ENCODE peak calls at places on chromosomes 13 and 19, in ten cellular contexts. F is K562, G is tibial nerve, O is ovary, W is stomach, J is suprapubic skin, B is A549, D is H1, Y is transverse colon, C is sigmoid colon. H is an unnamed sample.

GRCh38 chr19:18304496-18305312 is 18.2 kb downstream of the LSM4 start:
- DNase-seq in C (peak), J (peak), G (peak), F (peak), D (no peak), O (peak), Y (peak), B (peak), W (peak), H (peak)

GRCh38 chr19:28840891-28841290 is 372.1 kb downstream of the UQCRFS1 start:
- DNase-seq in D (peak), C (no peak), Y (no peak), B (no peak), W (no peak), J (no peak), F (no peak), G (no peak), O (no peak), H (no peak)

GRCh38 chr19:38949580-38950367 is 19.0 kb downstream of the MRPS12 start:
- DNase-seq in J (peak), O (peak), F (no peak), W (peak), Y (peak), B (no peak), D (peak), G (peak), C (peak), H (peak)

GRCh38 chr19:50893047-50893737 is 18.0 kb downstream of the KLK4 start:
- DNase-seq in C (no peak), Y (no peak), W (no peak), O (no peak), B (peak), G (no peak), F (peak), D (no peak), J (no peak), H (no peak)

GRCh38 chr19:52735734-52736133 is 890 bp upstream of the ZNF611 start:
- DNase-seq in C (peak), O (peak), J (no peak), B (no peak), Y (peak), F (no peak), D (peak), G (peak), W (peak), H (peak)

GRCh38 chr13:23828866-23829265 is 60.3 kb downstream of the MIPEP start:
- DNase-seq in B (no peak), C (no peak), W (no peak), G (no peak), J (no peak), O (no peak), F (no peak), D (no peak), Y (no peak), H (no peak)

GRCh38 chr13:50428183-50428877 is 413.1 kb downstream of the KCNRG start:
- DNase-seq in B (no peak), D (no peak), O (no peak), W (no peak), C (no peak), G (no peak), J (no peak), F (no peak), Y (no peak), H (no peak)

GRCh38 chr19:42216653-42217521 is 590 bp downstream of the DEDD2 start:
- DNase-seq in J (peak), B (no peak), Y (peak), O (peak), G (no peak), C (peak), W (peak), F (peak), D (no peak), H (peak)

GRCh38 chr13:98481511-98481951 is 95.4 kb downstream of the STK24 start:
- DNase-seq in F (no peak), G (no peak), J (no peak), Y (no peak), C (peak), W (no peak), D (no peak), O (no peak), B (no peak), H (no peak)

GRCh38 chr19:38277969-38278680 is 13.8 kb downstream of the SPINT2 start:
- DNase-seq in G (no peak), F (no peak), Y (no peak), J (no peak), O (no peak), W (peak), B (no peak), C (no peak), D (no peak), H (no peak)

GRCh38 chr19:46731584-46731983 is 14.3 kb upstream of the FKRP start:
- DNase-seq in O (no peak), G (no peak), W (no peak), C (no peak), F (no peak), D (no peak), Y (no peak), B (no peak), J (no peak), H (no peak)

GRCh38 chr13:34017231-34017630 is 199.3 kb downstream of the RFC3 start:
- DNase-seq in D (no peak), Y (no peak), F (no peak), C (no peak), B (no peak), W (no peak), O (no peak), G (no peak), J (no peak), H (no peak)
- TF ChIP-seq EP300 in D (no peak), Y (no peak), F (no peak), C (no peak), B (no peak), W (no peak), O (no peak), G (no peak), J (no peak), H (no peak)

GRCh38 chr19:2952953-2953481 is 8.2 kb upstream of the ZNF77 start:
- DNase-seq in W (peak), G (no peak), Y (peak), F (no peak), D (no peak), B (no peak), O (no peak), J (no peak), C (no peak), H (no peak)
- TF ChIP-seq EP300 in W (no peak), G (no peak), Y (no peak), F (no peak), D (no peak), B (no peak), O (no peak), J (no peak), C (no peak), H (no peak)

GRCh38 chr19:55099557-55100506 is 17.6 kb downstream of the PPP1R12C start:
- DNase-seq in W (no peak), C (no peak), J (no peak), F (no peak), O (no peak), G (no peak), B (no peak), Y (no peak), D (no peak), H (no peak)
- TF ChIP-seq EP300 in W (no peak), C (no peak), J (no peak), F (no peak), O (no peak), G (no peak), B (no peak), Y (no peak), D (no peak), H (no peak)

GRCh38 chr19:14118165-14119051 is 846 bp upstream of the PRKACA start:
- DNase-seq in G (peak), F (no peak), J (peak), Y (peak), O (peak), W (peak), C (peak), B (no peak), D (no peak), H (peak)
- TF ChIP-seq EP300 in G (peak), F (peak), J (no peak), Y (no peak), O (no peak), W (no peak), C (peak), B (no peak), D (no peak), H (no peak)

GRCh38 chr13:113233101-113233500 is 23.7 kb downstream of the CUL4A start:
- DNase-seq in Y (no peak), G (no peak), J (no peak), W (no peak), D (no peak), C (no peak), O (no peak), B (no peak), F (no peak), H (no peak)

GRCh38 chr13:113232208-113233003 is 23.0 kb downstream of the CUL4A start:
- DNase-seq in J (peak), D (no peak), W (no peak), B (no peak), O (no peak), Y (no peak), F (no peak), G (no peak), C (no peak), H (no peak)

GRCh38 chr13:113229791-113230190 is 20.4 kb downstream of the CUL4A start:
- DNase-seq in B (no peak), D (no peak), W (no peak), O (no peak), F (no peak), C (no peak), J (no peak), G (no peak), Y (no peak), H (no peak)

GRCh38 chr13:113226873-113227272 is 17.5 kb downstream of the CUL4A start:
- DNase-seq in O (no peak), G (no peak), D (no peak), F (no peak), Y (no peak), C (no peak), B (no peak), W (no peak), J (peak), H (no peak)

GRCh38 chr13:113231306-113232207 is 22.1 kb downstream of the CUL4A start:
- DNase-seq in J (no peak), C (no peak), B (no peak), D (no peak), W (no peak), F (no peak), G (no peak), O (no peak), Y (no peak), H (no peak)
- TF ChIP-seq EP300 in J (no peak), C (no peak), B (no peak), D (no peak), W (no peak), F (no peak), G (no peak), O (no peak), Y (no peak), H (no peak)

DNA sequence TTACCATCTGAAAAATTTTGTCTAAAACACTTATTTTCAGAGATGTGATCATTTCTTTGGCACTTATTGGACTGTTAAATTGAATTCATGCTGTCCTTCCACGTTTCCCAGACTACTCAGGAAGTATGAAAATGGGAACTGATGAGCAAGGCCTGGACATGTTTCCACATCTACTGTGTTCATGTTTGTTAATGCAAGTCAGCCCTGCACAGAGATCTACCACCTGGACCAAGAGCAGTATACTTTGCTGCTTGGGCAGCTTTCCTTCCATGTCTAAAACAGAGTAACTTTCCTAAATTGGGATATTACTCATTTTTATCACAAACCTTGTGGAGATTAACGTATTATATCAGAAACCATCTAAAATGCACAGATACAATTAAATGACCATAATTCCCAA is 687.4 kb downstream of the DIAPH3 start:
- DNase-seq in O (no peak), J (no peak), W (no peak), C (peak), D (no peak), Y (no peak), B (no peak), G (no peak), F (no peak), H (no peak)
- TF ChIP-seq EP300 in O (no peak), J (no peak), W (no peak), C (no peak), D (no peak), Y (no peak), B (no peak), G (no peak), F (no peak), H (no peak)

DNA sequence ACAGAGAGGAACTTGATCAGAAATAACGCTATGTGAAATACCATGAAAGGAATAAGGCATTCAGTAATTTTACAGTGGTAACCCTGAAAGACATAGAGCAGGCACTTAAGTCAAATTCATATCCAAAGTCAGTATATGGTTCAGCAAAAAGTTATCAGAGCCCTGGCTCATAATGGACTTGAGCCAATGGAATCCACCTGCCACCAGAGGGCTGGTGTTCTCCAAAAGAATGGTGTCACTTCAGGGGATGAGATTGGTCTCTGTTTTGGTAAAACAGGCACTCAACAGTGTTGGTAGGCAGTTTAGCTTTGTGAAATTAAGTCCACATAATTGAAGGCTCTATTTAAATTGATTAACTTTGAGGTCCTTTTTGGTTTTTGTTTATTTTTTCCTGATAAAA is 93.9 kb downstream of the LIG4 start:
- DNase-seq in J (no peak), O (no peak), F (no peak), G (no peak), D (no peak), W (no peak), Y (no peak), C (no peak), B (no peak), H (no peak)
- TF ChIP-seq EP300 in J (no peak), O (no peak), F (no peak), G (no peak), D (no peak), W (no peak), Y (no peak), C (no peak), B (no peak), H (no peak)

GRCh38 chr19:40781140-40781539 is 3.1 kb downstream of the RAB4B start:
- DNase-seq in C (no peak), Y (no peak), O (no peak), F (no peak), W (no peak), B (no peak), J (no peak), G (no peak), D (no peak), H (no peak)

GRCh38 chr19:40780582-40780981 is 2.5 kb downstream of the RAB4B start:
- DNase-seq in Y (no peak), W (no peak), C (no peak), D (no peak), F (no peak), G (no peak), J (no peak), O (no peak), B (no peak), H (no peak)

GRCh38 chr19:40786060-40787037 is 8.3 kb downstream of the RAB4B start:
- DNase-seq in O (no peak), W (no peak), J (no peak), B (no peak), F (no peak), D (no peak), C (no peak), Y (no peak), G (no peak), H (no peak)

GRCh38 chr19:40783711-40784110 is 5.7 kb downstream of the RAB4B start:
- DNase-seq in F (no peak), Y (no peak), J (no peak), D (no peak), G (no peak), B (no peak), O (no peak), C (no peak), W (no peak), H (peak)

GRCh38 chr19:40785526-40785925 is 7.5 kb downstream of the RAB4B start:
- DNase-seq in J (no peak), G (no peak), D (no peak), B (no peak), Y (no peak), O (no peak), F (no peak), C (no peak), W (no peak), H (no peak)
- TF ChIP-seq EP300 in J (no peak), G (no peak), D (no peak), B (no peak), Y (no peak), O (no peak), F (no peak), C (no peak), W (no peak), H (no peak)

GRCh38 chr13:106526748-106527488 is 8.5 kb downstream of the EFNB2 start:
- DNase-seq in O (no peak), C (no peak), D (no peak), B (no peak), Y (no peak), J (no peak), F (no peak), G (no peak), W (no peak), H (no peak)
- TF ChIP-seq EP300 in O (no peak), C (no peak), D (peak), B (no peak), Y (no peak), J (no peak), F (no peak), G (no peak), W (no peak), H (no peak)

GRCh38 chr13:40452038-40452666 is 214.3 kb downstream of the FOXO1 start:
- DNase-seq in O (no peak), Y (no peak), F (no peak), B (no peak), D (no peak), W (no peak), C (no peak), G (no peak), J (no peak), H (no peak)
- TF ChIP-seq EP300 in O (no peak), Y (no peak), F (no peak), B (no peak), D (no peak), W (no peak), C (no peak), G (no peak), J (no peak), H (no peak)

H was measured in upper lobe of left lung.